ENCODE peak calls at places on chromosomes 11 and 22, in seven cellular contexts. One of them, this sample, is unnamed.

GRCh38 chr11:125455851-125456250 is 40.2 kb downstream of the FEZ1 start:
- DNase-seq in mesendoderm: no peak
- DNase-seq in H1: no peak
- DNase-seq in H9: no peak
- DNase-seq in trophoblast cell: no peak
- DNase-seq in IMR-90: no peak
- DNase-seq in neuronal stem cell: no peak
- DNase-seq in this sample: no peak

GRCh38 chr11:70191495-70192140 is 11.5 kb upstream of the FADD start:
- DNase-seq in neuronal stem cell: peak
- DNase-seq in H9: peak
- DNase-seq in H1: peak
- DNase-seq in mesendoderm: peak
- DNase-seq in IMR-90: peak
- DNase-seq in trophoblast cell: peak
- DNase-seq in this sample: peak

GRCh38 chr11:122167100-122167499 is 51.1 kb upstream of the BLID start:
- DNase-seq in H1: no peak
- DNase-seq in mesendoderm: no peak
- DNase-seq in IMR-90: peak
- DNase-seq in H9: no peak
- DNase-seq in neuronal stem cell: no peak
- DNase-seq in trophoblast cell: peak
- DNase-seq in this sample: peak

GRCh38 chr22:37492428-37493344 is 6.5 kb upstream of the MFNG start:
- DNase-seq in neuronal stem cell: peak
- DNase-seq in H9: peak
- DNase-seq in IMR-90: peak
- DNase-seq in H1: peak
- DNase-seq in mesendoderm: peak
- DNase-seq in trophoblast cell: peak
- DNase-seq in this sample: peak

GRCh38 chr11:69799582-69799981 is 19.6 kb downstream of the FGF3 start:
- DNase-seq in trophoblast cell: peak
- DNase-seq in neuronal stem cell: no peak
- DNase-seq in IMR-90: peak
- DNase-seq in H1: no peak
- DNase-seq in H9: peak
- DNase-seq in mesendoderm: peak
- DNase-seq in this sample: peak

GRCh38 chr11:62574363-62575057 is 819 bp upstream of the EEF1G start:
- DNase-seq in H9: no peak
- DNase-seq in mesendoderm: no peak
- DNase-seq in H1: no peak
- DNase-seq in IMR-90: peak
- DNase-seq in neuronal stem cell: no peak
- DNase-seq in trophoblast cell: peak
- DNase-seq in this sample: no peak

GRCh38 chr22:49963647-49964026 is 3.1 kb downstream of the PIM3 start:
- DNase-seq in H1: no peak
- DNase-seq in neuronal stem cell: no peak
- DNase-seq in mesendoderm: no peak
- DNase-seq in IMR-90: no peak
- DNase-seq in trophoblast cell: no peak
- DNase-seq in H9: no peak
- DNase-seq in this sample: no peak

GRCh38 chr11:77100166-77101042 is 2.2 kb upstream of the OMP start:
- DNase-seq in H9: no peak
- DNase-seq in trophoblast cell: no peak
- DNase-seq in neuronal stem cell: no peak
- DNase-seq in mesendoderm: no peak
- DNase-seq in IMR-90: no peak
- DNase-seq in H1: no peak
- DNase-seq in this sample: no peak

GRCh38 chr11:64178203-64178602 is 7.8 kb upstream of the STIP1 start:
- DNase-seq in trophoblast cell: no peak
- DNase-seq in mesendoderm: no peak
- DNase-seq in H1: no peak
- DNase-seq in neuronal stem cell: no peak
- DNase-seq in H9: no peak
- DNase-seq in IMR-90: no peak
- DNase-seq in this sample: no peak

GRCh38 chr11:9820260-9820659 is 156.4 kb downstream of the SWAP70 start:
- DNase-seq in trophoblast cell: no peak
- DNase-seq in neuronal stem cell: no peak
- DNase-seq in mesendoderm: peak
- DNase-seq in IMR-90: no peak
- DNase-seq in H1: no peak
- DNase-seq in H9: no peak
- DNase-seq in this sample: no peak

GRCh38 chr11:92886243-92886905 is 83.1 kb upstream of the MTNR1B start:
- DNase-seq in trophoblast cell: peak
- DNase-seq in mesendoderm: peak
- DNase-seq in neuronal stem cell: peak
- DNase-seq in H9: no peak
- DNase-seq in H1: no peak
- DNase-seq in IMR-90: peak
- DNase-seq in this sample: peak

GRCh38 chr22:30701872-30702271 is 7.2 kb downstream of the OSBP2 start:
- DNase-seq in trophoblast cell: peak
- DNase-seq in H9: no peak
- DNase-seq in H1: no peak
- DNase-seq in mesendoderm: no peak
- DNase-seq in neuronal stem cell: no peak
- DNase-seq in IMR-90: peak
- DNase-seq in this sample: no peak

GRCh38 chr11:59173080-59173963 is 1.4 kb downstream of the DTX4 start:
- DNase-seq in trophoblast cell: peak
- DNase-seq in H9: peak
- DNase-seq in IMR-90: peak
- DNase-seq in H1: no peak
- DNase-seq in neuronal stem cell: no peak
- DNase-seq in mesendoderm: peak
- DNase-seq in this sample: peak

GRCh38 chr11:69922596-69923111 is 103.4 kb upstream of the FGF3 start:
- DNase-seq in IMR-90: no peak
- DNase-seq in mesendoderm: no peak
- DNase-seq in H1: no peak
- DNase-seq in H9: no peak
- DNase-seq in trophoblast cell: no peak
- DNase-seq in neuronal stem cell: no peak
- DNase-seq in this sample: no peak

GRCh38 chr11:18075444-18075843 is 29.4 kb upstream of the TPH1 start:
- DNase-seq in H1: no peak
- DNase-seq in H9: no peak
- DNase-seq in mesendoderm: no peak
- DNase-seq in IMR-90: no peak
- DNase-seq in neuronal stem cell: no peak
- DNase-seq in trophoblast cell: no peak
- DNase-seq in this sample: no peak

GRCh38 chr22:42229455-42230149 is 40.9 kb downstream of the TCF20 start:
- DNase-seq in H1: no peak
- DNase-seq in H9: no peak
- DNase-seq in trophoblast cell: no peak
- DNase-seq in neuronal stem cell: no peak
- DNase-seq in IMR-90: peak
- DNase-seq in mesendoderm: no peak
- DNase-seq in this sample: no peak

GRCh38 chr11:66317322-66317765 is 500 bp upstream of the CD248 start:
- DNase-seq in H9: no peak
- DNase-seq in mesendoderm: peak
- DNase-seq in H1: no peak
- DNase-seq in trophoblast cell: no peak
- DNase-seq in neuronal stem cell: no peak
- DNase-seq in IMR-90: peak
- DNase-seq in this sample: peak

GRCh38 chr11:23725752-23726151 is 771.1 kb upstream of the LUZP2 start:
- DNase-seq in H9: no peak
- DNase-seq in H1: no peak
- DNase-seq in trophoblast cell: peak
- DNase-seq in mesendoderm: peak
- DNase-seq in IMR-90: no peak
- DNase-seq in neuronal stem cell: no peak
- DNase-seq in this sample: no peak

GRCh38 chr11:6194065-6194581 is 4.9 kb upstream of the OR52W1 start:
- DNase-seq in H9: no peak
- DNase-seq in neuronal stem cell: no peak
- DNase-seq in mesendoderm: peak
- DNase-seq in trophoblast cell: no peak
- DNase-seq in IMR-90: no peak
- DNase-seq in H1: no peak
- DNase-seq in this sample: no peak

GRCh38 chr22:19568337-19569311 is 44.4 kb upstream of the CLDN5 start:
- DNase-seq in trophoblast cell: no peak
- DNase-seq in IMR-90: peak
- DNase-seq in H9: no peak
- DNase-seq in H1: no peak
- DNase-seq in neuronal stem cell: no peak
- DNase-seq in mesendoderm: no peak
- DNase-seq in this sample: peak

GRCh38 chr22:41799486-41800347 is 762 bp upstream of the CCDC134 start:
- DNase-seq in mesendoderm: no peak
- DNase-seq in neuronal stem cell: peak
- DNase-seq in IMR-90: no peak
- DNase-seq in H9: peak
- DNase-seq in H1: no peak
- DNase-seq in trophoblast cell: peak
- DNase-seq in this sample: no peak

GRCh38 chr11:38143852-38144251 is 1545.8 kb upstream of the RAG2 start:
- DNase-seq in mesendoderm: no peak
- DNase-seq in H1: no peak
- DNase-seq in IMR-90: no peak
- DNase-seq in trophoblast cell: no peak
- DNase-seq in neuronal stem cell: no peak
- DNase-seq in H9: no peak
- DNase-seq in this sample: no peak

GRCh38 chr11:33716236-33716635 is 15.6 kb upstream of the C11orf91 start:
- DNase-seq in neuronal stem cell: no peak
- DNase-seq in H1: no peak
- DNase-seq in mesendoderm: no peak
- DNase-seq in IMR-90: no peak
- DNase-seq in H9: no peak
- DNase-seq in trophoblast cell: peak
- DNase-seq in this sample: no peak

GRCh38 chr22:45962431-45962712 is 14.6 kb downstream of the WNT7B start:
- DNase-seq in IMR-90: no peak
- DNase-seq in neuronal stem cell: no peak
- DNase-seq in H9: no peak
- DNase-seq in mesendoderm: no peak
- DNase-seq in trophoblast cell: no peak
- DNase-seq in H1: no peak
- DNase-seq in this sample: no peak

GRCh38 chr22:24039046-24039445 is 27.9 kb downstream of the CABIN1 start:
- DNase-seq in H9: no peak
- DNase-seq in trophoblast cell: no peak
- DNase-seq in neuronal stem cell: no peak
- DNase-seq in mesendoderm: no peak
- DNase-seq in IMR-90: no peak
- DNase-seq in H1: no peak
- DNase-seq in this sample: no peak

GRCh38 chr11:114134870-114135269 is 75.4 kb downstream of the ZBTB16 start:
- DNase-seq in H9: no peak
- DNase-seq in H1: no peak
- DNase-seq in IMR-90: peak
- DNase-seq in neuronal stem cell: no peak
- DNase-seq in trophoblast cell: peak
- DNase-seq in mesendoderm: peak
- DNase-seq in this sample: peak

GRCh38 chr11:20045098-20045688 is 115.1 kb downstream of the DBX1 start:
- DNase-seq in trophoblast cell: peak
- DNase-seq in IMR-90: no peak
- DNase-seq in mesendoderm: no peak
- DNase-seq in H1: no peak
- DNase-seq in H9: no peak
- DNase-seq in neuronal stem cell: no peak
- DNase-seq in this sample: no peak

GRCh38 chr22:31105282-31105929 is 2.0 kb downstream of the SELENOM start:
- DNase-seq in mesendoderm: no peak
- DNase-seq in H1: no peak
- DNase-seq in trophoblast cell: peak
- DNase-seq in IMR-90: no peak
- DNase-seq in H9: no peak
- DNase-seq in neuronal stem cell: no peak
- DNase-seq in this sample: no peak

GRCh38 chr11:121659811-121660210 is 207.0 kb upstream of the SORL1-AS1 start:
- DNase-seq in H9: no peak
- DNase-seq in H1: no peak
- DNase-seq in trophoblast cell: no peak
- DNase-seq in IMR-90: no peak
- DNase-seq in neuronal stem cell: no peak
- DNase-seq in mesendoderm: no peak
- DNase-seq in this sample: no peak

GRCh38 chr22:29000225-29000556 is 61.4 kb downstream of the C22orf31 start:
- DNase-seq in trophoblast cell: no peak
- DNase-seq in IMR-90: no peak
- DNase-seq in H9: no peak
- DNase-seq in H1: no peak
- DNase-seq in neuronal stem cell: no peak
- DNase-seq in mesendoderm: peak
- DNase-seq in this sample: no peak
- H3K4ac ChIP-seq in trophoblast cell: no peak
- H3K4ac ChIP-seq in IMR-90: no peak
- H3K4ac ChIP-seq in H9: no peak
- H3K4ac ChIP-seq in H1: no peak
- H3K4ac ChIP-seq in neuronal stem cell: no peak
- H3K4ac ChIP-seq in mesendoderm: no peak
- H3K4ac ChIP-seq in this sample: no peak

GRCh38 chr11:11826260-11826659 is 15.5 kb upstream of the USP47 start:
- DNase-seq in neuronal stem cell: no peak
- DNase-seq in H9: no peak
- DNase-seq in H1: no peak
- DNase-seq in mesendoderm: no peak
- DNase-seq in trophoblast cell: no peak
- DNase-seq in IMR-90: no peak
- DNase-seq in this sample: no peak
- H3K4ac ChIP-seq in neuronal stem cell: no peak
- H3K4ac ChIP-seq in H9: no peak
- H3K4ac ChIP-seq in H1: no peak
- H3K4ac ChIP-seq in mesendoderm: no peak
- H3K4ac ChIP-seq in trophoblast cell: no peak
- H3K4ac ChIP-seq in IMR-90: no peak
- H3K4ac ChIP-seq in this sample: no peak

GRCh38 chr11:96222102-96222501 is 120.9 kb downstream of the MAML2 start:
- DNase-seq in trophoblast cell: no peak
- DNase-seq in IMR-90: peak
- DNase-seq in mesendoderm: no peak
- DNase-seq in neuronal stem cell: no peak
- DNase-seq in H1: no peak
- DNase-seq in H9: no peak
- DNase-seq in this sample: peak
- H3K4ac ChIP-seq in trophoblast cell: peak
- H3K4ac ChIP-seq in IMR-90: peak
- H3K4ac ChIP-seq in mesendoderm: no peak
- H3K4ac ChIP-seq in neuronal stem cell: no peak
- H3K4ac ChIP-seq in H1: no peak
- H3K4ac ChIP-seq in H9: no peak
- H3K4ac ChIP-seq in this sample: peak

GRCh38 chr11:75533843-75534242 is 8.1 kb upstream of the GDPD5 start:
- DNase-seq in H9: no peak
- DNase-seq in H1: no peak
- DNase-seq in trophoblast cell: no peak
- DNase-seq in mesendoderm: no peak
- DNase-seq in IMR-90: no peak
- DNase-seq in neuronal stem cell: no peak
- DNase-seq in this sample: no peak
- H3K4ac ChIP-seq in H9: no peak
- H3K4ac ChIP-seq in H1: no peak
- H3K4ac ChIP-seq in trophoblast cell: no peak
- H3K4ac ChIP-seq in mesendoderm: no peak
- H3K4ac ChIP-seq in IMR-90: no peak
- H3K4ac ChIP-seq in neuronal stem cell: no peak
- H3K4ac ChIP-seq in this sample: no peak